ENCODE peak calls at places on chromosomes 12 and 14, in nine cellular contexts. A is T-helper 9 cell; T is MM.1S; J is foreskin melanocyte; B is AG04449; X is fibroblast of the aortic adventitia; S is ELF-1; P is amniotic stem cell; G is activated CD8-positive, alpha-beta T cell treated with anti-CD3 and anti-CD28 coated beads, Interleukin-2, amount 10 ng/mL, durations not matched to agents 7 days and 5 days. R is an unnamed sample.

GRCh38 chr12:57003395-57003794 is 3.0 kb downstream of the ZBTB39 start:
- DNase-seq in A (no peak), T (no peak), J (no peak), B (no peak), X (no peak), S (no peak), P (no peak), G (no peak), R (no peak)

GRCh38 chr12:11894890-11895289 is 175.8 kb upstream of the BCL2L14 start:
- DNase-seq in A (no peak), T (peak), J (no peak), B (no peak), X (no peak), S (no peak), P (no peak), G (peak), R (no peak)

GRCh38 chr12:67299936-67300335 is 30.8 kb downstream of the CAND1 start:
- DNase-seq in A (no peak), T (no peak), J (no peak), B (no peak), X (no peak), S (no peak), P (no peak), G (no peak), R (no peak)

GRCh38 chr12:108980831-108981618 is 39.8 kb downstream of the SVOP start:
- DNase-seq in A (no peak), T (no peak), J (no peak), B (peak), X (peak), S (peak), P (no peak), G (no peak), R (no peak)

GRCh38 chr12:19978193-19978592 is 390.1 kb upstream of the PDE3A start:
- DNase-seq in A (no peak), T (no peak), J (no peak), B (peak), X (peak), S (no peak), P (peak), G (no peak), R (no peak)

GRCh38 chr14:75751291-75751690 is 90.2 kb downstream of the TTLL5 start:
- DNase-seq in A (no peak), T (no peak), J (no peak), B (no peak), X (peak), S (no peak), P (no peak), G (no peak), R (no peak)

GRCh38 chr14:69069020-69069421 is 83.9 kb downstream of the DCAF5 start:
- DNase-seq in A (no peak), T (no peak), J (no peak), B (no peak), X (peak), S (no peak), P (no peak), G (no peak), R (no peak)

GRCh38 chr14:77143071-77143470 is 1.5 kb upstream of the ZDHHC22 start:
- DNase-seq in A (no peak), T (no peak), J (no peak), B (no peak), X (no peak), S (no peak), P (no peak), G (no peak), R (no peak)

GRCh38 chr12:14187966-14188365 is 177.5 kb upstream of the ATF7IP start:
- DNase-seq in A (no peak), T (no peak), J (no peak), B (no peak), X (no peak), S (no peak), P (no peak), G (no peak), R (no peak)

GRCh38 chr12:131101006-131101405 is 147.3 kb downstream of the ADGRD1 start:
- DNase-seq in A (no peak), T (no peak), J (no peak), B (no peak), X (no peak), S (no peak), P (no peak), G (no peak), R (no peak)

GRCh38 chr12:130429656-130430505 is 92.2 kb downstream of the PIWIL1 start:
- DNase-seq in A (no peak), T (no peak), J (no peak), B (no peak), X (no peak), S (no peak), P (no peak), G (no peak), R (no peak)

GRCh38 chr12:52359511-52360103 is 7.7 kb downstream of the KRT85 start:
- DNase-seq in A (no peak), T (no peak), J (no peak), B (no peak), X (no peak), S (no peak), P (no peak), G (no peak), R (no peak)

GRCh38 chr12:69688021-69688420 is 11.1 kb downstream of the BEST3 start:
- DNase-seq in A (no peak), T (no peak), J (no peak), B (no peak), X (peak), S (peak), P (no peak), G (no peak), R (no peak)

GRCh38 chr12:128798543-128799341 is 25.0 kb downstream of the SLC15A4 start:
- DNase-seq in A (no peak), T (no peak), J (no peak), B (no peak), X (no peak), S (no peak), P (no peak), G (no peak), R (no peak)

GRCh38 chr14:92382677-92383076 is 59.7 kb downstream of the SLC24A4 start:
- DNase-seq in A (no peak), T (no peak), J (no peak), B (no peak), X (no peak), S (no peak), P (no peak), G (no peak), R (no peak)

GRCh38 chr12:43675048-43675904 is 83.3 kb downstream of the PUS7L start:
- DNase-seq in A (no peak), T (no peak), J (no peak), B (no peak), X (peak), S (peak), P (no peak), G (no peak), R (no peak)

GRCh38 chr12:53292441-53292840 is 2.9 kb upstream of the PFDN5 start:
- DNase-seq in A (no peak), T (no peak), J (no peak), B (no peak), X (no peak), S (no peak), P (no peak), G (no peak), R (peak)

GRCh38 chr12:51593539-51593938 is 2.5 kb downstream of the SCN8A start:
- DNase-seq in A (no peak), T (peak), J (peak), B (no peak), X (peak), S (peak), P (no peak), G (peak), R (no peak)

GRCh38 chr12:42332301-42332894 is 6.4 kb downstream of the PPHLN1 start:
- DNase-seq in A (peak), T (peak), J (peak), B (no peak), X (peak), S (no peak), P (peak), G (peak), R (peak)

GRCh38 chr14:33030406-33030805 is 91.7 kb downstream of the NPAS3 start:
- DNase-seq in A (no peak), T (no peak), J (no peak), B (no peak), X (no peak), S (no peak), P (no peak), G (no peak), R (peak)

GRCh38 chr14:54342806-54343205 is 54.0 kb upstream of the CDKN3 start:
- DNase-seq in A (no peak), T (no peak), J (no peak), B (no peak), X (no peak), S (no peak), P (no peak), G (no peak), R (no peak)

GRCh38 chr14:105012171-105012985 is 8.5 kb downstream of the CDCA4 start:
- DNase-seq in A (no peak), T (no peak), J (no peak), B (no peak), X (no peak), S (no peak), P (no peak), G (no peak), R (no peak)

GRCh38 chr12:45184145-45184958 is 31.5 kb upstream of the ANO6 start:
- DNase-seq in A (no peak), T (no peak), J (no peak), B (no peak), X (no peak), S (no peak), P (no peak), G (no peak), R (no peak)

GRCh38 chr14:85572845-85573244 is 42.9 kb downstream of the FLRT2 start:
- DNase-seq in A (no peak), T (no peak), J (peak), B (peak), X (peak), S (no peak), P (peak), G (no peak), R (no peak)

GRCh38 chr14:58414845-58415244 is 12.5 kb downstream of the TIMM9 start:
- DNase-seq in A (no peak), T (no peak), J (no peak), B (no peak), X (peak), S (peak), P (no peak), G (no peak), R (no peak)

GRCh38 chr12:11722578-11723138 is 73.2 kb downstream of the ETV6 start:
- DNase-seq in A (no peak), T (no peak), J (no peak), B (no peak), X (no peak), S (no peak), P (no peak), G (no peak), R (no peak)

GRCh38 chr14:91339606-91340369 is 77.8 kb downstream of the CCDC88C start:
- DNase-seq in A (no peak), T (no peak), J (no peak), B (no peak), X (no peak), S (no peak), P (no peak), G (no peak), R (no peak)

GRCh38 chr14:102078344-102078743 is 8.5 kb downstream of the HSP90AA1 start:
- DNase-seq in A (no peak), T (no peak), J (no peak), B (no peak), X (no peak), S (no peak), P (no peak), G (no peak), R (no peak)

GRCh38 chr14:55053500-55053899 is 2.1 kb downstream of the MAPK1IP1L start:
- DNase-seq in A (no peak), T (no peak), J (no peak), B (no peak), X (no peak), S (no peak), P (no peak), G (no peak), R (no peak)

GRCh38 chr12:26810330-26810729 is 22.7 kb downstream of the ITPR2 start:
- DNase-seq in A (no peak), T (no peak), J (peak), B (peak), X (peak), S (peak), P (peak), G (no peak), R (no peak)

GRCh38 chr14:59251811-59252771 is 63.6 kb downstream of the DAAM1 start:
- DNase-seq in A (no peak), T (no peak), J (no peak), B (no peak), X (peak), S (no peak), P (no peak), G (no peak), R (no peak)

GRCh38 chr14:90354551-90355298 is 23.0 kb upstream of the NRDE2 start:
- DNase-seq in A (no peak), T (no peak), J (no peak), B (no peak), X (peak), S (no peak), P (no peak), G (no peak), R (no peak)

GRCh38 chr12:100156731-100157426 is 14.2 kb upstream of the BLTP3B start:
- DNase-seq in A (no peak), T (no peak), J (no peak), B (no peak), X (no peak), S (no peak), P (no peak), G (no peak), R (peak)

GRCh38 chr12:48997719-48998496 is 1.3 kb downstream of the DDN start:
- DNase-seq in A (peak), T (peak), J (no peak), B (no peak), X (no peak), S (peak), P (no peak), G (no peak), R (no peak)

GRCh38 chr12:92424338-92424737 is 278.5 kb upstream of the PLEKHG7 start:
- DNase-seq in A (no peak), T (no peak), J (peak), B (no peak), X (peak), S (no peak), P (no peak), G (no peak), R (no peak)

GRCh38 chr12:98229539-98229921 is 285.9 kb upstream of the TMPO start:
- DNase-seq in A (no peak), T (no peak), J (no peak), B (no peak), X (no peak), S (no peak), P (no peak), G (no peak), R (no peak)

GRCh38 chr14:80323266-80323665 is 112.0 kb upstream of the DIO2 start:
- DNase-seq in A (no peak), T (no peak), J (no peak), B (no peak), X (no peak), S (no peak), P (no peak), G (no peak), R (no peak)

GRCh38 chr12:52636592-52637258 is 15.3 kb downstream of the KRT2 start:
- DNase-seq in A (no peak), T (no peak), J (no peak), B (no peak), X (peak), S (no peak), P (no peak), G (peak), R (no peak)